ENCODE peak calls at places on chromosomes 2 and 18, in eight cellular contexts. J is brain microvascular endothelial cell, I is substantia nigra, Y is foreskin fibroblast, G is COR-L47, A is GM12878, W is upper lobe of right lung, U is K562. D is an unnamed sample.

GRCh38 chr2:12441750-12442626 is 274.7 kb upstream of the TRIB2 start:
- DNase-seq in J (peak), I (no peak), Y (no peak), G (no peak), A (no peak), W (no peak), U (peak), D (no peak)

GRCh38 chr2:233476083-233476410 is 90.5 kb downstream of the USP40 start:
- DNase-seq in J (no peak), I (no peak), Y (no peak), G (no peak), A (no peak), W (no peak), U (no peak), D (no peak)

GRCh38 chr18:71040161-71040560 is 751.3 kb downstream of the SOCS6 start:
- DNase-seq in J (no peak), I (no peak), Y (no peak), G (no peak), A (no peak), W (no peak), U (no peak), D (no peak)

GRCh38 chr2:152920846-152921245 is 202.4 kb downstream of the ARL6IP6 start:
- DNase-seq in J (no peak), I (no peak), Y (no peak), G (no peak), A (no peak), W (no peak), U (no peak), D (no peak)

GRCh38 chr2:237873382-237873781 is 14.0 kb downstream of the RAMP1 start:
- DNase-seq in J (no peak), I (no peak), Y (peak), G (no peak), A (no peak), W (peak), U (no peak), D (no peak)

GRCh38 chr18:46628206-46628605 is 28.8 kb downstream of the LOXHD1 start:
- DNase-seq in J (no peak), I (no peak), Y (no peak), G (no peak), A (no peak), W (no peak), U (no peak), D (no peak)

GRCh38 chr2:164839914-164840457 is 1.6 kb downstream of the COBLL1 start:
- DNase-seq in J (peak), I (no peak), Y (peak), G (no peak), A (no peak), W (no peak), U (no peak), D (no peak)

GRCh38 chr2:198371902-198372611 is 567.7 kb downstream of the PLCL1 start:
- DNase-seq in J (no peak), I (no peak), Y (peak), G (no peak), A (peak), W (no peak), U (peak), D (no peak)

GRCh38 chr2:239516286-239516953 is 115.6 kb upstream of the HDAC4 start:
- DNase-seq in J (no peak), I (no peak), Y (no peak), G (no peak), A (no peak), W (no peak), U (no peak), D (no peak)

GRCh38 chr2:174965992-174966789 is 39.0 kb downstream of the CHN1 start:
- DNase-seq in J (no peak), I (no peak), Y (peak), G (no peak), A (no peak), W (no peak), U (no peak), D (no peak)

GRCh38 chr18:48575658-48576453 is 37.0 kb downstream of the CTIF start:
- DNase-seq in J (peak), I (peak), Y (no peak), G (no peak), A (no peak), W (no peak), U (no peak), D (no peak)

GRCh38 chr2:26745609-26746327 is 18.3 kb upstream of the SLC35F6 start:
- DNase-seq in J (peak), I (peak), Y (peak), G (peak), A (no peak), W (peak), U (peak), D (peak)

GRCh38 chr18:76491801-76492668 is 3.0 kb downstream of the ZNF516 start:
- DNase-seq in J (peak), I (no peak), Y (peak), G (peak), A (no peak), W (peak), U (no peak), D (peak)

GRCh38 chr2:238202326-238203103 is 980 bp downstream of the ILKAP start:
- DNase-seq in J (peak), I (no peak), Y (peak), G (no peak), A (no peak), W (no peak), U (peak), D (no peak)

GRCh38 chr18:42730272-42730671 is 385.2 kb downstream of the RIT2 start:
- DNase-seq in J (no peak), I (no peak), Y (no peak), G (no peak), A (no peak), W (no peak), U (no peak), D (no peak)

GRCh38 chr2:165251361-165251760 is 12.1 kb downstream of the SCN2A start:
- DNase-seq in J (peak), I (no peak), Y (no peak), G (peak), A (no peak), W (no peak), U (no peak), D (no peak)

GRCh38 chr2:15662026-15662425 is 70.4 kb downstream of the DDX1 start:
- DNase-seq in J (no peak), I (no peak), Y (no peak), G (no peak), A (no peak), W (no peak), U (no peak), D (no peak)

GRCh38 chr2:31382452-31383120 is 32.0 kb downstream of the XDH start:
- DNase-seq in J (peak), I (no peak), Y (peak), G (no peak), A (no peak), W (no peak), U (no peak), D (no peak)

GRCh38 chr2:178915423-178915822 is 108.2 kb upstream of the TTN start:
- DNase-seq in J (no peak), I (no peak), Y (no peak), G (no peak), A (no peak), W (no peak), U (no peak), D (no peak)

GRCh38 chr18:50970006-50970405 is 2.2 kb downstream of the ELAC1 start:
- DNase-seq in J (no peak), I (no peak), Y (no peak), G (peak), A (no peak), W (peak), U (no peak), D (no peak)

GRCh38 chr2:109386004-109386695 is 227.6 kb downstream of the SEPTIN10 start:
- DNase-seq in J (no peak), I (no peak), Y (no peak), G (peak), A (no peak), W (peak), U (peak), D (peak)